ENCODE peak calls at places on chromosomes 4 and X, in seven cellular contexts. One of them, this sample, is unnamed.

GRCh38 chr4:139564502-139564901 is 8.5 kb upstream of the SETD7 start:
- DNase-seq in nucleus accumbens: no peak
- DNase-seq in stimulated activated CD8-positive, alpha-beta memory T cell treated with anti-CD3 and anti-CD28 coated beads, Interleukin-15, amount 100 ng/mL, for 4 hours: no peak
- DNase-seq in progenitor cell of endocrine pancreas: no peak
- DNase-seq in frontal cortex: no peak
- DNase-seq in astrocyte of the spinal cord: no peak
- DNase-seq in HT-29: no peak
- DNase-seq in this sample: no peak

GRCh38 chr4:25815586-25815985 is 47.2 kb downstream of the SEL1L3 start:
- DNase-seq in nucleus accumbens: no peak
- DNase-seq in stimulated activated CD8-positive, alpha-beta memory T cell treated with anti-CD3 and anti-CD28 coated beads, Interleukin-15, amount 100 ng/mL, for 4 hours: no peak
- DNase-seq in progenitor cell of endocrine pancreas: no peak
- DNase-seq in frontal cortex: no peak
- DNase-seq in astrocyte of the spinal cord: no peak
- DNase-seq in HT-29: no peak
- DNase-seq in this sample: no peak

GRCh38 chr4:146245899-146246298 is 31.6 kb downstream of the REELD1 start:
- DNase-seq in nucleus accumbens: no peak
- DNase-seq in stimulated activated CD8-positive, alpha-beta memory T cell treated with anti-CD3 and anti-CD28 coated beads, Interleukin-15, amount 100 ng/mL, for 4 hours: no peak
- DNase-seq in progenitor cell of endocrine pancreas: no peak
- DNase-seq in frontal cortex: no peak
- DNase-seq in astrocyte of the spinal cord: no peak
- DNase-seq in HT-29: no peak
- DNase-seq in this sample: no peak

GRCh38 chr4:183860726-183861125 is 44.4 kb upstream of the STOX2 start:
- DNase-seq in nucleus accumbens: no peak
- DNase-seq in stimulated activated CD8-positive, alpha-beta memory T cell treated with anti-CD3 and anti-CD28 coated beads, Interleukin-15, amount 100 ng/mL, for 4 hours: no peak
- DNase-seq in progenitor cell of endocrine pancreas: no peak
- DNase-seq in frontal cortex: no peak
- DNase-seq in astrocyte of the spinal cord: no peak
- DNase-seq in HT-29: no peak
- DNase-seq in this sample: no peak

GRCh38 chr4:88643932-88644331 is 51.7 kb downstream of the HERC3 start:
- DNase-seq in nucleus accumbens: no peak
- DNase-seq in stimulated activated CD8-positive, alpha-beta memory T cell treated with anti-CD3 and anti-CD28 coated beads, Interleukin-15, amount 100 ng/mL, for 4 hours: no peak
- DNase-seq in progenitor cell of endocrine pancreas: no peak
- DNase-seq in frontal cortex: no peak
- DNase-seq in astrocyte of the spinal cord: no peak
- DNase-seq in HT-29: no peak
- DNase-seq in this sample: no peak

GRCh38 chrX:66200050-66200664 is 36.1 kb downstream of the HEPH start:
- DNase-seq in nucleus accumbens: no peak
- DNase-seq in stimulated activated CD8-positive, alpha-beta memory T cell treated with anti-CD3 and anti-CD28 coated beads, Interleukin-15, amount 100 ng/mL, for 4 hours: no peak
- DNase-seq in progenitor cell of endocrine pancreas: no peak
- DNase-seq in frontal cortex: no peak
- DNase-seq in astrocyte of the spinal cord: no peak
- DNase-seq in HT-29: no peak
- DNase-seq in this sample: no peak

GRCh38 chr4:99378876-99379275 is 26.3 kb upstream of the ADH1C start:
- DNase-seq in nucleus accumbens: no peak
- DNase-seq in stimulated activated CD8-positive, alpha-beta memory T cell treated with anti-CD3 and anti-CD28 coated beads, Interleukin-15, amount 100 ng/mL, for 4 hours: no peak
- DNase-seq in progenitor cell of endocrine pancreas: no peak
- DNase-seq in frontal cortex: no peak
- DNase-seq in astrocyte of the spinal cord: no peak
- DNase-seq in HT-29: no peak
- DNase-seq in this sample: no peak

GRCh38 chrX:145856181-145856580 is 38.6 kb downstream of the SLITRK2 start:
- DNase-seq in nucleus accumbens: no peak
- DNase-seq in stimulated activated CD8-positive, alpha-beta memory T cell treated with anti-CD3 and anti-CD28 coated beads, Interleukin-15, amount 100 ng/mL, for 4 hours: no peak
- DNase-seq in progenitor cell of endocrine pancreas: no peak
- DNase-seq in frontal cortex: no peak
- DNase-seq in astrocyte of the spinal cord: no peak
- DNase-seq in HT-29: no peak
- DNase-seq in this sample: no peak

GRCh38 chr4:8239661-8240060 is 29.9 kb upstream of the HTRA3 start:
- DNase-seq in nucleus accumbens: no peak
- DNase-seq in stimulated activated CD8-positive, alpha-beta memory T cell treated with anti-CD3 and anti-CD28 coated beads, Interleukin-15, amount 100 ng/mL, for 4 hours: no peak
- DNase-seq in progenitor cell of endocrine pancreas: no peak
- DNase-seq in frontal cortex: no peak
- DNase-seq in astrocyte of the spinal cord: no peak
- DNase-seq in HT-29: no peak
- DNase-seq in this sample: no peak

GRCh38 chr4:40621592-40622512 is 7.8 kb downstream of the RBM47 start:
- DNase-seq in nucleus accumbens: no peak
- DNase-seq in stimulated activated CD8-positive, alpha-beta memory T cell treated with anti-CD3 and anti-CD28 coated beads, Interleukin-15, amount 100 ng/mL, for 4 hours: no peak
- DNase-seq in progenitor cell of endocrine pancreas: no peak
- DNase-seq in frontal cortex: no peak
- DNase-seq in astrocyte of the spinal cord: peak
- DNase-seq in HT-29: peak
- DNase-seq in this sample: no peak

GRCh38 chrX:7115557-7115956 is 32.0 kb upstream of the STS start:
- DNase-seq in nucleus accumbens: no peak
- DNase-seq in stimulated activated CD8-positive, alpha-beta memory T cell treated with anti-CD3 and anti-CD28 coated beads, Interleukin-15, amount 100 ng/mL, for 4 hours: no peak
- DNase-seq in progenitor cell of endocrine pancreas: no peak
- DNase-seq in frontal cortex: no peak
- DNase-seq in astrocyte of the spinal cord: no peak
- DNase-seq in HT-29: no peak
- DNase-seq in this sample: no peak

GRCh38 chr4:8155048-8155447 is 3.6 kb downstream of the ABLIM2 start:
- DNase-seq in nucleus accumbens: no peak
- DNase-seq in stimulated activated CD8-positive, alpha-beta memory T cell treated with anti-CD3 and anti-CD28 coated beads, Interleukin-15, amount 100 ng/mL, for 4 hours: no peak
- DNase-seq in progenitor cell of endocrine pancreas: no peak
- DNase-seq in frontal cortex: no peak
- DNase-seq in astrocyte of the spinal cord: no peak
- DNase-seq in HT-29: no peak
- DNase-seq in this sample: no peak

GRCh38 chrX:68735266-68735665 is 87.8 kb downstream of the STARD8 start:
- DNase-seq in nucleus accumbens: no peak
- DNase-seq in stimulated activated CD8-positive, alpha-beta memory T cell treated with anti-CD3 and anti-CD28 coated beads, Interleukin-15, amount 100 ng/mL, for 4 hours: no peak
- DNase-seq in progenitor cell of endocrine pancreas: no peak
- DNase-seq in frontal cortex: no peak
- DNase-seq in astrocyte of the spinal cord: no peak
- DNase-seq in HT-29: no peak
- DNase-seq in this sample: no peak

GRCh38 chr4:163492951-163493504 is 1.5 kb upstream of the TMA16 start:
- DNase-seq in nucleus accumbens: no peak
- DNase-seq in stimulated activated CD8-positive, alpha-beta memory T cell treated with anti-CD3 and anti-CD28 coated beads, Interleukin-15, amount 100 ng/mL, for 4 hours: no peak
- DNase-seq in progenitor cell of endocrine pancreas: no peak
- DNase-seq in frontal cortex: no peak
- DNase-seq in astrocyte of the spinal cord: no peak
- DNase-seq in HT-29: no peak
- DNase-seq in this sample: no peak

GRCh38 chr4:10619220-10619619 is 65.3 kb downstream of the CLNK start:
- DNase-seq in nucleus accumbens: no peak
- DNase-seq in stimulated activated CD8-positive, alpha-beta memory T cell treated with anti-CD3 and anti-CD28 coated beads, Interleukin-15, amount 100 ng/mL, for 4 hours: no peak
- DNase-seq in progenitor cell of endocrine pancreas: no peak
- DNase-seq in frontal cortex: no peak
- DNase-seq in astrocyte of the spinal cord: peak
- DNase-seq in HT-29: peak
- DNase-seq in this sample: no peak

GRCh38 chr4:84582988-84583870 is at the start of gene CDS1:
- DNase-seq in nucleus accumbens: peak
- DNase-seq in stimulated activated CD8-positive, alpha-beta memory T cell treated with anti-CD3 and anti-CD28 coated beads, Interleukin-15, amount 100 ng/mL, for 4 hours: no peak
- DNase-seq in progenitor cell of endocrine pancreas: peak
- DNase-seq in frontal cortex: no peak
- DNase-seq in astrocyte of the spinal cord: no peak
- DNase-seq in HT-29: peak
- DNase-seq in this sample: peak

GRCh38 chr4:20829958-20830357 is 129.7 kb downstream of the PACRGL start:
- DNase-seq in nucleus accumbens: no peak
- DNase-seq in stimulated activated CD8-positive, alpha-beta memory T cell treated with anti-CD3 and anti-CD28 coated beads, Interleukin-15, amount 100 ng/mL, for 4 hours: no peak
- DNase-seq in progenitor cell of endocrine pancreas: no peak
- DNase-seq in frontal cortex: no peak
- DNase-seq in astrocyte of the spinal cord: no peak
- DNase-seq in HT-29: no peak
- DNase-seq in this sample: no peak

GRCh38 chr4:38382492-38382891 is 281.5 kb upstream of the KLF3 start:
- DNase-seq in nucleus accumbens: no peak
- DNase-seq in stimulated activated CD8-positive, alpha-beta memory T cell treated with anti-CD3 and anti-CD28 coated beads, Interleukin-15, amount 100 ng/mL, for 4 hours: no peak
- DNase-seq in progenitor cell of endocrine pancreas: no peak
- DNase-seq in frontal cortex: no peak
- DNase-seq in astrocyte of the spinal cord: no peak
- DNase-seq in HT-29: no peak
- DNase-seq in this sample: no peak

GRCh38 chr4:29756966-29757365 is 963.2 kb upstream of the PCDH7 start:
- DNase-seq in nucleus accumbens: no peak
- DNase-seq in stimulated activated CD8-positive, alpha-beta memory T cell treated with anti-CD3 and anti-CD28 coated beads, Interleukin-15, amount 100 ng/mL, for 4 hours: no peak
- DNase-seq in progenitor cell of endocrine pancreas: no peak
- DNase-seq in frontal cortex: no peak
- DNase-seq in astrocyte of the spinal cord: no peak
- DNase-seq in HT-29: peak
- DNase-seq in this sample: no peak

GRCh38 chr4:187268940-187269339 is 545.3 kb upstream of the FAT1 start:
- DNase-seq in nucleus accumbens: no peak
- DNase-seq in stimulated activated CD8-positive, alpha-beta memory T cell treated with anti-CD3 and anti-CD28 coated beads, Interleukin-15, amount 100 ng/mL, for 4 hours: no peak
- DNase-seq in progenitor cell of endocrine pancreas: no peak
- DNase-seq in frontal cortex: no peak
- DNase-seq in astrocyte of the spinal cord: peak
- DNase-seq in HT-29: no peak
- DNase-seq in this sample: no peak

GRCh38 chrX:134654398-134655012 is 3.8 kb downstream of the PLAC1 start:
- DNase-seq in nucleus accumbens: no peak
- DNase-seq in stimulated activated CD8-positive, alpha-beta memory T cell treated with anti-CD3 and anti-CD28 coated beads, Interleukin-15, amount 100 ng/mL, for 4 hours: no peak
- DNase-seq in progenitor cell of endocrine pancreas: no peak
- DNase-seq in frontal cortex: no peak
- DNase-seq in astrocyte of the spinal cord: no peak
- DNase-seq in HT-29: no peak
- DNase-seq in this sample: no peak

GRCh38 chr4:40514409-40515025 is 115.1 kb downstream of the RBM47 start:
- DNase-seq in nucleus accumbens: no peak
- DNase-seq in stimulated activated CD8-positive, alpha-beta memory T cell treated with anti-CD3 and anti-CD28 coated beads, Interleukin-15, amount 100 ng/mL, for 4 hours: no peak
- DNase-seq in progenitor cell of endocrine pancreas: no peak
- DNase-seq in frontal cortex: no peak
- DNase-seq in astrocyte of the spinal cord: no peak
- DNase-seq in HT-29: peak
- DNase-seq in this sample: no peak

GRCh38 chrX:101407167-101407747 is 468 bp downstream of the GLA start:
- DNase-seq in nucleus accumbens: no peak
- DNase-seq in stimulated activated CD8-positive, alpha-beta memory T cell treated with anti-CD3 and anti-CD28 coated beads, Interleukin-15, amount 100 ng/mL, for 4 hours: no peak
- DNase-seq in progenitor cell of endocrine pancreas: no peak
- DNase-seq in frontal cortex: no peak
- DNase-seq in astrocyte of the spinal cord: no peak
- DNase-seq in HT-29: peak
- DNase-seq in this sample: no peak